ENCODE peak calls at places on chromosome 12, in five cellular contexts. One of them, this sample, is unnamed.

GRCh38 chr12:39403376-39403775 is 39.5 kb downstream of the KIF21A start:
- DNase-seq in stimulated activated naive B cell treated with anti-CD40 and anti-IgM and Interleukin-4, amounts not matched to agents 10 μg/mL and 1 μg/mL and 100 μg/mL, for 72 hours: no peak
- DNase-seq in RPMI7951: no peak
- DNase-seq in stimulated activated CD8-positive, alpha-beta memory T cell treated with anti-CD3 and anti-CD28 coated beads, Interleukin-4, amount 100 ng/mL, for 4 hours: no peak
- DNase-seq in activated naive CD8-positive, alpha-beta T cell treated with anti-CD3 and anti-CD28 coated beads for 36 hours: no peak
- DNase-seq in this sample: no peak

GRCh38 chr12:49972641-49973360 is at the start of gene AQP6:
- DNase-seq in RPMI7951: no peak
- DNase-seq in activated naive CD8-positive, alpha-beta T cell treated with anti-CD3 and anti-CD28 coated beads for 36 hours: no peak
- DNase-seq in stimulated activated CD8-positive, alpha-beta memory T cell treated with anti-CD3 and anti-CD28 coated beads, Interleukin-4, amount 100 ng/mL, for 4 hours: no peak
- DNase-seq in stimulated activated naive B cell treated with anti-CD40 and anti-IgM and Interleukin-4, amounts not matched to agents 10 μg/mL and 1 μg/mL and 100 μg/mL, for 72 hours: no peak
- DNase-seq in this sample: no peak

GRCh38 chr12:66393890-66394289 is 91.6 kb downstream of the HELB start:
- DNase-seq in stimulated activated CD8-positive, alpha-beta memory T cell treated with anti-CD3 and anti-CD28 coated beads, Interleukin-4, amount 100 ng/mL, for 4 hours: no peak
- DNase-seq in stimulated activated naive B cell treated with anti-CD40 and anti-IgM and Interleukin-4, amounts not matched to agents 10 μg/mL and 1 μg/mL and 100 μg/mL, for 72 hours: no peak
- DNase-seq in activated naive CD8-positive, alpha-beta T cell treated with anti-CD3 and anti-CD28 coated beads for 36 hours: no peak
- DNase-seq in RPMI7951: no peak
- DNase-seq in this sample: no peak

GRCh38 chr12:107818984-107819383 is 44.5 kb downstream of the ASCL4 start:
- DNase-seq in stimulated activated CD8-positive, alpha-beta memory T cell treated with anti-CD3 and anti-CD28 coated beads, Interleukin-4, amount 100 ng/mL, for 4 hours: no peak
- DNase-seq in RPMI7951: peak
- DNase-seq in stimulated activated naive B cell treated with anti-CD40 and anti-IgM and Interleukin-4, amounts not matched to agents 10 μg/mL and 1 μg/mL and 100 μg/mL, for 72 hours: no peak
- DNase-seq in activated naive CD8-positive, alpha-beta T cell treated with anti-CD3 and anti-CD28 coated beads for 36 hours: no peak
- DNase-seq in this sample: no peak

GRCh38 chr12:132284071-132284492 is 45.3 kb downstream of the GALNT9 start:
- DNase-seq in stimulated activated naive B cell treated with anti-CD40 and anti-IgM and Interleukin-4, amounts not matched to agents 10 μg/mL and 1 μg/mL and 100 μg/mL, for 72 hours: no peak
- DNase-seq in activated naive CD8-positive, alpha-beta T cell treated with anti-CD3 and anti-CD28 coated beads for 36 hours: no peak
- DNase-seq in stimulated activated CD8-positive, alpha-beta memory T cell treated with anti-CD3 and anti-CD28 coated beads, Interleukin-4, amount 100 ng/mL, for 4 hours: no peak
- DNase-seq in RPMI7951: no peak
- DNase-seq in this sample: no peak

GRCh38 chr12:57816001-57816854 is 2.3 kb downstream of the AVIL start:
- DNase-seq in activated naive CD8-positive, alpha-beta T cell treated with anti-CD3 and anti-CD28 coated beads for 36 hours: no peak
- DNase-seq in RPMI7951: no peak
- DNase-seq in stimulated activated naive B cell treated with anti-CD40 and anti-IgM and Interleukin-4, amounts not matched to agents 10 μg/mL and 1 μg/mL and 100 μg/mL, for 72 hours: no peak
- DNase-seq in stimulated activated CD8-positive, alpha-beta memory T cell treated with anti-CD3 and anti-CD28 coated beads, Interleukin-4, amount 100 ng/mL, for 4 hours: no peak
- DNase-seq in this sample: no peak

GRCh38 chr12:121224591-121224990 is 14.7 kb downstream of the P2RX4 start:
- DNase-seq in stimulated activated CD8-positive, alpha-beta memory T cell treated with anti-CD3 and anti-CD28 coated beads, Interleukin-4, amount 100 ng/mL, for 4 hours: no peak
- DNase-seq in RPMI7951: no peak
- DNase-seq in stimulated activated naive B cell treated with anti-CD40 and anti-IgM and Interleukin-4, amounts not matched to agents 10 μg/mL and 1 μg/mL and 100 μg/mL, for 72 hours: no peak
- DNase-seq in activated naive CD8-positive, alpha-beta T cell treated with anti-CD3 and anti-CD28 coated beads for 36 hours: no peak
- DNase-seq in this sample: no peak

GRCh38 chr12:1318327-1319031 is 275.9 kb downstream of the FBXL14 start:
- DNase-seq in stimulated activated CD8-positive, alpha-beta memory T cell treated with anti-CD3 and anti-CD28 coated beads, Interleukin-4, amount 100 ng/mL, for 4 hours: no peak
- DNase-seq in RPMI7951: peak
- DNase-seq in activated naive CD8-positive, alpha-beta T cell treated with anti-CD3 and anti-CD28 coated beads for 36 hours: no peak
- DNase-seq in stimulated activated naive B cell treated with anti-CD40 and anti-IgM and Interleukin-4, amounts not matched to agents 10 μg/mL and 1 μg/mL and 100 μg/mL, for 72 hours: no peak
- DNase-seq in this sample: peak

GRCh38 chr12:96876966-96877365 is 30.1 kb upstream of the NEDD1 start:
- DNase-seq in RPMI7951: no peak
- DNase-seq in stimulated activated naive B cell treated with anti-CD40 and anti-IgM and Interleukin-4, amounts not matched to agents 10 μg/mL and 1 μg/mL and 100 μg/mL, for 72 hours: no peak
- DNase-seq in stimulated activated CD8-positive, alpha-beta memory T cell treated with anti-CD3 and anti-CD28 coated beads, Interleukin-4, amount 100 ng/mL, for 4 hours: no peak
- DNase-seq in activated naive CD8-positive, alpha-beta T cell treated with anti-CD3 and anti-CD28 coated beads for 36 hours: no peak
- DNase-seq in this sample: no peak

GRCh38 chr12:77065361-77066204 is at the start of gene E2F7:
- DNase-seq in RPMI7951: peak
- DNase-seq in stimulated activated CD8-positive, alpha-beta memory T cell treated with anti-CD3 and anti-CD28 coated beads, Interleukin-4, amount 100 ng/mL, for 4 hours: peak
- DNase-seq in stimulated activated naive B cell treated with anti-CD40 and anti-IgM and Interleukin-4, amounts not matched to agents 10 μg/mL and 1 μg/mL and 100 μg/mL, for 72 hours: peak
- DNase-seq in activated naive CD8-positive, alpha-beta T cell treated with anti-CD3 and anti-CD28 coated beads for 36 hours: peak
- DNase-seq in this sample: peak

GRCh38 chr12:98578821-98579220 is 14.7 kb upstream of the SLC25A3 start:
- DNase-seq in RPMI7951: no peak
- DNase-seq in stimulated activated CD8-positive, alpha-beta memory T cell treated with anti-CD3 and anti-CD28 coated beads, Interleukin-4, amount 100 ng/mL, for 4 hours: no peak
- DNase-seq in activated naive CD8-positive, alpha-beta T cell treated with anti-CD3 and anti-CD28 coated beads for 36 hours: no peak
- DNase-seq in stimulated activated naive B cell treated with anti-CD40 and anti-IgM and Interleukin-4, amounts not matched to agents 10 μg/mL and 1 μg/mL and 100 μg/mL, for 72 hours: no peak
- DNase-seq in this sample: no peak

GRCh38 chr12:77343291-77343690 is 277.9 kb upstream of the E2F7 start:
- DNase-seq in stimulated activated CD8-positive, alpha-beta memory T cell treated with anti-CD3 and anti-CD28 coated beads, Interleukin-4, amount 100 ng/mL, for 4 hours: no peak
- DNase-seq in stimulated activated naive B cell treated with anti-CD40 and anti-IgM and Interleukin-4, amounts not matched to agents 10 μg/mL and 1 μg/mL and 100 μg/mL, for 72 hours: no peak
- DNase-seq in RPMI7951: no peak
- DNase-seq in activated naive CD8-positive, alpha-beta T cell treated with anti-CD3 and anti-CD28 coated beads for 36 hours: no peak
- DNase-seq in this sample: no peak

GRCh38 chr12:6535960-6536847 is 1.9 kb downstream of the GAPDH start:
- DNase-seq in activated naive CD8-positive, alpha-beta T cell treated with anti-CD3 and anti-CD28 coated beads for 36 hours: no peak
- DNase-seq in RPMI7951: peak
- DNase-seq in stimulated activated naive B cell treated with anti-CD40 and anti-IgM and Interleukin-4, amounts not matched to agents 10 μg/mL and 1 μg/mL and 100 μg/mL, for 72 hours: no peak
- DNase-seq in stimulated activated CD8-positive, alpha-beta memory T cell treated with anti-CD3 and anti-CD28 coated beads, Interleukin-4, amount 100 ng/mL, for 4 hours: no peak
- DNase-seq in this sample: no peak

GRCh38 chr12:68267892-68268396 is 14.5 kb upstream of the IL22 start:
- DNase-seq in activated naive CD8-positive, alpha-beta T cell treated with anti-CD3 and anti-CD28 coated beads for 36 hours: peak
- DNase-seq in RPMI7951: no peak
- DNase-seq in stimulated activated naive B cell treated with anti-CD40 and anti-IgM and Interleukin-4, amounts not matched to agents 10 μg/mL and 1 μg/mL and 100 μg/mL, for 72 hours: no peak
- DNase-seq in stimulated activated CD8-positive, alpha-beta memory T cell treated with anti-CD3 and anti-CD28 coated beads, Interleukin-4, amount 100 ng/mL, for 4 hours: no peak
- DNase-seq in this sample: no peak

GRCh38 chr12:120651821-120652220 is 11.4 kb downstream of the CABP1 start:
- DNase-seq in activated naive CD8-positive, alpha-beta T cell treated with anti-CD3 and anti-CD28 coated beads for 36 hours: no peak
- DNase-seq in stimulated activated CD8-positive, alpha-beta memory T cell treated with anti-CD3 and anti-CD28 coated beads, Interleukin-4, amount 100 ng/mL, for 4 hours: no peak
- DNase-seq in stimulated activated naive B cell treated with anti-CD40 and anti-IgM and Interleukin-4, amounts not matched to agents 10 μg/mL and 1 μg/mL and 100 μg/mL, for 72 hours: no peak
- DNase-seq in RPMI7951: no peak
- DNase-seq in this sample: no peak

This sample was measured in DMS 273 treated with DMSO at 0.1 percent for 48 hours.